ENCODE peak calls at places on chromosome 19, in six cellular contexts. Y is foreskin keratinocyte; G is fibroblast of lung; P is hepatocyte; H is CD4-positive, alpha-beta memory T cell; K is BE2C. F is an unnamed sample.
A peak's percentile ranks its signal among the peaks of the same experiment; 100 is the strongest.

GRCh38 chr19:47541507-47541906 is 26.6 kb upstream of the NAPA start:
- DNase-seq in Y (no peak), G (no peak), P (no peak), H (peak; percentile 67), K (no peak), F (no peak)

GRCh38 chr19:342801-343421 is 1.7 kb downstream of the MIER2 start:
- DNase-seq in Y (peak; percentile 54), G (peak; percentile 96), P (no peak), H (no peak), K (no peak), F (no peak)

GRCh38 chr19:54206030-54206830 is 5.6 kb downstream of the RPS9 start:
- DNase-seq in Y (no peak), G (no peak), P (no peak), H (no peak), K (no peak), F (no peak)

GRCh38 chr19:49806613-49806946 is 6.5 kb downstream of the FUZ start:
- DNase-seq in Y (no peak), G (no peak), P (peak; percentile 9), H (no peak), K (no peak), F (no peak)

GRCh38 chr19:18776288-18776594 is 14.9 kb downstream of the COMP start:
- DNase-seq in Y (no peak), G (peak; percentile 68), P (no peak), H (no peak), K (peak; percentile 13), F (no peak)

GRCh38 chr19:43997631-43998290 is 5.0 kb upstream of the ZNF230 start:
- DNase-seq in Y (peak; percentile 87), G (peak; percentile 61), P (no peak), H (no peak), K (no peak), F (no peak)

GRCh38 chr19:20051841-20052768 is 12.8 kb upstream of the ZNF682 start:
- DNase-seq in Y (peak; percentile 99), G (peak; percentile 99), P (peak; percentile 97), H (peak; percentile 45), K (peak; percentile 95), F (peak; percentile 77)

GRCh38 chr19:47232422-47233211 is 1.6 kb upstream of the BBC3 start:
- DNase-seq in Y (peak; percentile 96), G (peak; percentile 79), P (no peak), H (no peak), K (no peak), F (no peak)

GRCh38 chr19:45955905-45956608 is 17.6 kb downstream of the NOVA2 start:
- DNase-seq in Y (peak; percentile 60), G (peak; percentile 94), P (no peak), H (no peak), K (peak; percentile 40), F (no peak)

GRCh38 chr19:40144151-40144550 is 47.1 kb upstream of the MAP3K10 start:
- DNase-seq in Y (no peak), G (no peak), P (no peak), H (peak; percentile 58), K (no peak), F (peak; percentile 41)

GRCh38 chr19:52923782-52924593 is 760 bp upstream of the ZNF888 start:
- DNase-seq in Y (no peak), G (peak; percentile 27), P (peak; percentile 67), H (no peak), K (no peak), F (no peak)

GRCh38 chr19:50500060-50500752 is 10.8 kb downstream of the JOSD2 start:
- DNase-seq in Y (no peak), G (no peak), P (peak; percentile 59), H (no peak), K (peak; percentile 54), F (peak; percentile 34)

GRCh38 chr19:5822181-5822844 is 17.2 kb downstream of the FUT6 start:
- DNase-seq in Y (no peak), G (no peak), P (no peak), H (no peak), K (no peak), F (no peak)
- H3K4me1 ChIP-seq in Y (no peaks in the 10 kb centered on the region), G (no peaks in the 10 kb centered on the region), P (peaks cover under 1% of the 10 kb centered on the region), H (peaks cover 7% of the 10 kb centered on the region), K (peaks cover 7% of the 10 kb centered on the region), F (no peaks in the 10 kb centered on the region)

DNA sequence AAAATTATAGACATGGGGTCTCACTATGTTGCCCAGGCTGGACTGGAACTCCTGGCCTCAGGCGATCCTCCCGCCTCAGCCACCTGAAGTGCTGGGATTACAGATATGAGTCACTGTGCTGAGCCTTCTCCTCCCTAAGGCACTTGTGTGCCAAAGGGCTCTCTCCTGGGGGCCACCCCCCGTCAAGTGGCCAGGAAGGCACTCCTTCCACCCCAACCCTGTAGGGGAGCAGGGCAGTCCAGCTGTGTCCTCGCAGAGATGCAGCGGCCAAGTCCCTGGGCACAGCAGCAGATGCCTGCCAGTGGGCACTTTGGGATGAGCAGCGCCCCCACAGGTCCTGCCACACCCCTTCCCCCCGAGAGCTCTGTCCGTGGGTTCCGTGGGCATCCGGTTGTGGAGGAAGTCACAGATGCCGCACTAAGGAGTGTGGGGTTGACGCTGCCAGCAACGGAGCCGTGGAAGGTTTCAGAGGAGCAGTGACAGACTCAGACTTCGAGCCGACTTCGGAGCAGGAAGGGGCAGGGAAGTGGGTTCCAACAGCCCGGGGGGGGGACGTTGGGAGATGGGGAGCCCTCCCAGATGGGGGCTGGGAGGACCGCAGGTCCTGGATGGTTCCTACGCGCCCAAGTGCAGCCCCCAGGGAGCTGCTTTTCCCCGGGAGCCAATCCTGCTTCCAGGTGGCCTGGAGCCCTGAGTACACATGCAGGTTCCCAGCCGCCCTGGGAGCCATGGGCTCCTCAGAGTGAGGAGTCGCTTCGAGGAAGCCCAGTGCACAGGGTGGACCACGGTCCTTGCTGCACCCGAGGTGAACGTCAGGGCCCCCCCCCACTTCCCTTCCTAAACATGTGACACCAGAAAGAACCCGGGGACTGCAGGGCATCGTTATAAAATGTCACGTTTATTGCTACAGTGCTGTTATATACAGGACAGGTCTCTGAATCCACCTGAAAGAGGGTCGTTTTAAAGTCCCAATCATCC is 3.4 kb upstream of the UQCR11 start:
- DNase-seq in Y (no peak), G (no peak), P (no peak), H (peak; percentile 26), K (peak; percentile 45), F (peak; percentile 33)
- H3K4me1 ChIP-seq in Y (no peaks in the 10 kb centered on the region), G (no peaks in the 10 kb centered on the region), P (peaks cover 16% of the 10 kb centered on the region), H (peaks cover 50% of the 10 kb centered on the region), K (no peaks in the 10 kb centered on the region), F (peaks cover 47% of the 10 kb centered on the region)

GRCh38 chr19:42124386-42124901 is 7.8 kb downstream of the POU2F2 start:
- DNase-seq in Y (no peak), G (no peak), P (no peak), H (no peak), K (no peak), F (no peak)

GRCh38 chr19:42126565-42126964 is 5.7 kb downstream of the POU2F2 start:
- DNase-seq in Y (no peak), G (no peak), P (no peak), H (no peak), K (no peak), F (no peak)

GRCh38 chr19:42122691-42123607 is 9.3 kb downstream of the POU2F2 start:
- DNase-seq in Y (no peak), G (no peak), P (no peak), H (no peak), K (no peak), F (peak; percentile 28)

GRCh38 chr19:42123765-42124164 is 8.5 kb downstream of the POU2F2 start:
- DNase-seq in Y (no peak), G (no peak), P (no peak), H (no peak), K (no peak), F (no peak)

DNA sequence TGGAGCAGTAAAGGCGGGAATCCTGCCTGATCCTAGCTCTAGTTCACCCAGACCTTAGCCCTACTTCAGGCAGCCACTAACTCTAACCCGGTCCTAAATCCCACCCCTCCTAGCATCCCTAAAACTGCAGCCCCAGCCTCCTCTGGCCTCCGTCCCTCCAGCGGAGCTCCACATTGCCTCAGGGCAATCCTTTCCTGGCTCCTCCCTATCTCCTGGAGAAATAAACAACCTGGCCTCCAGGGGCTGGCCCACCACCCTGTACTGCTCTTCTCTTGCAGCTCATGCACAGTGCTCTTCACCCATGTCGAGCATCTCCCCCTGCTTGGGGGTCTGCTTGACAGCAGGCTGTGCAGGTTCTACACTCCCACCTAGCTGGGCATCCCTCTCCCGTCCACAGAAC is 6.7 kb downstream of the POU2F2 start:
- DNase-seq in Y (no peak), G (no peak), P (no peak), H (no peak), K (no peak), F (no peak)
- H3K4me1 ChIP-seq in Y (peaks cover 18% of the 10 kb centered on the region), G (peaks cover 22% of the 10 kb centered on the region), P (peaks cover 7% of the 10 kb centered on the region), H (peaks cover 75% of the 10 kb centered on the region), K (no peaks in the 10 kb centered on the region), F (peaks cover 85% of the 10 kb centered on the region)

GRCh38 chr19:35729021-35729420 is 11.2 kb downstream of the KMT2B start:
- DNase-seq in Y (no peak), G (no peak), P (no peak), H (no peak), K (no peak), F (no peak)
- H3K4me1 ChIP-seq in Y (no peaks in the 10 kb centered on the region), G (no peaks in the 10 kb centered on the region), P (no peaks in the 10 kb centered on the region), H (no peaks in the 10 kb centered on the region), K (no peaks in the 10 kb centered on the region), F (no peaks in the 10 kb centered on the region)